ENCODE peak calls at places on chromosomes 11 and 22, in four cellular contexts. R is K562, V is GM12878, Y is HepG2. I is an unnamed sample.

GRCh38 chr11:84465040-84465439 is 1162.1 kb downstream of the DLG2 start:
- DNase-seq in Y (no peak), V (no peak), R (no peak), I (no peak)

GRCh38 chr22:24208012-24208749 is 26.9 kb downstream of the SUSD2 start:
- DNase-seq in V (no peak), Y (peak), R (no peak), I (no peak)

GRCh38 chr11:28860898-28861297 is 752.7 kb downstream of the METTL15 start:
- DNase-seq in V (no peak), Y (no peak), R (no peak), I (no peak)

GRCh38 chr22:38870312-38870741 is 1.7 kb downstream of the CBX6 start:
- DNase-seq in V (peak), R (peak), Y (peak), I (peak)

GRCh38 chr11:96146765-96147164 is 196.2 kb downstream of the MAML2 start:
- DNase-seq in V (no peak), Y (no peak), R (no peak), I (no peak)

GRCh38 chr22:17120281-17120680 is 879 bp downstream of the TMEM121B start:
- DNase-seq in Y (no peak), V (no peak), R (peak), I (peak)

GRCh38 chr22:32204211-32204855 is 540 bp downstream of the RFPL2 start:
- DNase-seq in V (no peak), Y (peak), R (no peak), I (peak)

GRCh38 chr11:87431386-87431785 is 393.7 kb downstream of the TMEM135 start:
- DNase-seq in V (no peak), R (no peak), Y (no peak), I (no peak)

GRCh38 chr22:26887456-26887855 is 230.1 kb downstream of the MIAT start:
- DNase-seq in R (no peak), Y (no peak), V (no peak), I (no peak)

GRCh38 chr22:50673231-50674126 is 856 bp downstream of the SHANK3 start:
- DNase-seq in V (no peak), R (peak), Y (no peak), I (peak)

GRCh38 chr11:112157274-112157766 is 6.6 kb downstream of the IL18 start:
- DNase-seq in Y (peak), R (no peak), V (no peak), I (no peak)

GRCh38 chr11:19072464-19072863 is 11.9 kb upstream of the MRGPRX2 start:
- DNase-seq in R (no peak), Y (no peak), V (no peak), I (no peak)

GRCh38 chr11:65210361-65210731 is 28.6 kb downstream of the CAPN1 start:
- DNase-seq in R (no peak), Y (no peak), V (no peak), I (no peak)

GRCh38 chr11:112962854-112963367 is 1.7 kb downstream of the NCAM1 start:
- DNase-seq in Y (no peak), V (no peak), R (no peak), I (peak)

GRCh38 chr11:11230802-11231562 is 122.1 kb downstream of the CSNK2A3 start:
- DNase-seq in Y (peak), R (peak), V (peak), I (peak)
- TF ChIP-seq BHLHE40 in Y (no peak), R (no peak), V (no peak), I (no peak)

GRCh38 chr11:20342347-20343279 is 20.9 kb upstream of the HTATIP2 start:
- DNase-seq in R (no peak), V (no peak), Y (peak), I (no peak)

GRCh38 chr11:20336056-20336455 is 27.5 kb upstream of the HTATIP2 start:
- DNase-seq in R (no peak), Y (no peak), V (no peak), I (no peak)

GRCh38 chr11:20337526-20338154 is 25.9 kb upstream of the HTATIP2 start:
- DNase-seq in V (no peak), R (peak), Y (peak), I (peak)
- TF ChIP-seq TARDBP in V (no peak), R (no peak), Y (no peak), I (no peak)

GRCh38 chr11:2693271-2693833 is 6.4 kb downstream of the KCNQ1OT1 start:
- DNase-seq in V (no peak), R (no peak), Y (no peak), I (no peak)
- TF ChIP-seq BHLHE40 in V (no peak), R (no peak), Y (no peak), I (no peak)

GRCh38 chr11:130031056-130031455 is 28.4 kb upstream of the PRDM10 start:
- DNase-seq in R (no peak), Y (no peak), V (no peak), I (no peak)
- TF ChIP-seq TARDBP in R (no peak), Y (no peak), V (no peak), I (no peak)